ENCODE peak calls at places on chromosome 2, in six cellular contexts. One of them, this sample, is unnamed.

GRCh38 chr2:11777066-11777782 is 30.8 kb downstream of the LPIN1 start:
- DNase-seq in H9: no peak
- DNase-seq in neuronal stem cell: no peak
- DNase-seq in mesendoderm: peak; percentile 31
- DNase-seq in IMR-90: no peak
- DNase-seq in H1: no peak
- DNase-seq in this sample: peak; percentile 29

GRCh38 chr2:134261398-134262131 is 7.7 kb downstream of the MGAT5 start:
- DNase-seq in H9: no peak
- DNase-seq in neuronal stem cell: no peak
- DNase-seq in mesendoderm: peak; percentile 71
- DNase-seq in IMR-90: no peak
- DNase-seq in H1: no peak
- DNase-seq in this sample: peak; percentile 76

GRCh38 chr2:227939271-227940027 is 68.0 kb downstream of the DAW1 start:
- DNase-seq in H9: peak; percentile 64
- DNase-seq in neuronal stem cell: peak; percentile 67
- DNase-seq in mesendoderm: peak; percentile 71
- DNase-seq in IMR-90: peak; percentile 15
- DNase-seq in H1: peak; percentile 50
- DNase-seq in this sample: peak; percentile 13

GRCh38 chr2:213934560-213934959 is 476.3 kb upstream of the VWC2L start:
- DNase-seq in H9: no peak
- DNase-seq in neuronal stem cell: no peak
- DNase-seq in mesendoderm: peak; percentile 35
- DNase-seq in IMR-90: peak; percentile 2
- DNase-seq in H1: no peak
- DNase-seq in this sample: peak; percentile 10

GRCh38 chr2:102284611-102285010 is 26.8 kb upstream of the IL1RL1 start:
- DNase-seq in H9: no peak
- DNase-seq in neuronal stem cell: no peak
- DNase-seq in mesendoderm: no peak
- DNase-seq in IMR-90: no peak
- DNase-seq in H1: no peak
- DNase-seq in this sample: no peak

GRCh38 chr2:29014811-29015414 is 33.8 kb downstream of the TOGARAM2 start:
- DNase-seq in H9: no peak
- DNase-seq in neuronal stem cell: no peak
- DNase-seq in mesendoderm: no peak
- DNase-seq in IMR-90: peak; percentile 57
- DNase-seq in H1: no peak
- DNase-seq in this sample: no peak

GRCh38 chr2:44753552-44754285 is 187.8 kb upstream of the SIX3 start:
- DNase-seq in H9: no peak
- DNase-seq in neuronal stem cell: no peak
- DNase-seq in mesendoderm: no peak
- DNase-seq in IMR-90: no peak
- DNase-seq in H1: no peak
- DNase-seq in this sample: peak; percentile 77

GRCh38 chr2:31401580-31401979 is 13.0 kb downstream of the XDH start:
- DNase-seq in H9: peak; percentile 60
- DNase-seq in neuronal stem cell: no peak
- DNase-seq in mesendoderm: peak; percentile 97
- DNase-seq in IMR-90: peak; percentile 96
- DNase-seq in H1: no peak
- DNase-seq in this sample: peak; percentile 91

GRCh38 chr2:136919682-136920081 is 154.3 kb downstream of the THSD7B start:
- DNase-seq in H9: no peak
- DNase-seq in neuronal stem cell: no peak
- DNase-seq in mesendoderm: no peak
- DNase-seq in IMR-90: no peak
- DNase-seq in H1: no peak
- DNase-seq in this sample: no peak

GRCh38 chr2:173749315-173749714 is 215.9 kb downstream of the SP3 start:
- DNase-seq in H9: no peak
- DNase-seq in neuronal stem cell: no peak
- DNase-seq in mesendoderm: no peak
- DNase-seq in IMR-90: peak; percentile 54
- DNase-seq in H1: no peak
- DNase-seq in this sample: peak; percentile 29

GRCh38 chr2:89844221-89844943 is 1152.9 kb downstream of the RPIA start:
- DNase-seq in H9: no peak
- DNase-seq in neuronal stem cell: no peak
- DNase-seq in mesendoderm: no peak
- DNase-seq in IMR-90: no peak
- DNase-seq in H1: no peak
- DNase-seq in this sample: no peak

GRCh38 chr2:56248965-56249742 is 65.4 kb downstream of the CCDC85A start:
- DNase-seq in H9: no peak
- DNase-seq in neuronal stem cell: no peak
- DNase-seq in mesendoderm: no peak
- DNase-seq in IMR-90: no peak
- DNase-seq in H1: no peak
- DNase-seq in this sample: peak; percentile 34

GRCh38 chr2:174787485-174788205 is 23.4 kb upstream of the CHRNA1 start:
- DNase-seq in H9: peak; percentile 93
- DNase-seq in neuronal stem cell: no peak
- DNase-seq in mesendoderm: peak; percentile 94
- DNase-seq in IMR-90: peak; percentile 100
- DNase-seq in H1: peak; percentile 70
- DNase-seq in this sample: peak; percentile 97

GRCh38 chr2:3620834-3621233 is 25.9 kb downstream of the COLEC11 start:
- DNase-seq in H9: no peak
- DNase-seq in neuronal stem cell: no peak
- DNase-seq in mesendoderm: no peak
- DNase-seq in IMR-90: peak; percentile 24
- DNase-seq in H1: no peak
- DNase-seq in this sample: peak; percentile 64

GRCh38 chr2:219525533-219526232 is 11.4 kb downstream of the ASIC4 start:
- DNase-seq in H9: no peak
- DNase-seq in neuronal stem cell: no peak
- DNase-seq in mesendoderm: peak; percentile 95
- DNase-seq in IMR-90: no peak
- DNase-seq in H1: no peak
- DNase-seq in this sample: no peak

GRCh38 chr2:235666240-235666781 is 172.5 kb downstream of the AGAP1 start:
- DNase-seq in H9: peak; percentile 65
- DNase-seq in neuronal stem cell: peak; percentile 88
- DNase-seq in mesendoderm: peak; percentile 93
- DNase-seq in IMR-90: peak; percentile 90
- DNase-seq in H1: peak; percentile 64
- DNase-seq in this sample: peak; percentile 91

GRCh38 chr2:33215299-33215698 is 261.1 kb upstream of the RASGRP3 start:
- DNase-seq in H9: no peak
- DNase-seq in neuronal stem cell: no peak
- DNase-seq in mesendoderm: no peak
- DNase-seq in IMR-90: peak; percentile 96
- DNase-seq in H1: no peak
- DNase-seq in this sample: peak; percentile 72

GRCh38 chr2:72032481-72033041 is 115.1 kb downstream of the CYP26B1 start:
- DNase-seq in H9: no peak
- DNase-seq in neuronal stem cell: no peak
- DNase-seq in mesendoderm: no peak
- DNase-seq in IMR-90: no peak
- DNase-seq in H1: peak; percentile 40
- DNase-seq in this sample: no peak

GRCh38 chr2:25920326-25920725 is 42.0 kb upstream of the ASXL2 start:
- DNase-seq in H9: no peak
- DNase-seq in neuronal stem cell: no peak
- DNase-seq in mesendoderm: no peak
- DNase-seq in IMR-90: peak; percentile 87
- DNase-seq in H1: no peak
- DNase-seq in this sample: peak; percentile 89

GRCh38 chr2:37871453-37872191 is 53.5 kb upstream of the RMDN2 start:
- DNase-seq in H9: no peak
- DNase-seq in neuronal stem cell: no peak
- DNase-seq in mesendoderm: no peak
- DNase-seq in IMR-90: peak; percentile 81
- DNase-seq in H1: no peak
- DNase-seq in this sample: peak; percentile 91

GRCh38 chr2:22355816-22356433 is 1029.1 kb upstream of the KLHL29 start:
- DNase-seq in H9: peak; percentile 73
- DNase-seq in neuronal stem cell: peak; percentile 69
- DNase-seq in mesendoderm: peak; percentile 75
- DNase-seq in IMR-90: peak; percentile 4
- DNase-seq in H1: peak; percentile 92
- DNase-seq in this sample: peak; percentile 14

GRCh38 chr2:149037851-149038250 is 648 bp upstream of the LYPD6B start:
- DNase-seq in H9: peak; percentile 56
- DNase-seq in neuronal stem cell: no peak
- DNase-seq in mesendoderm: no peak
- DNase-seq in IMR-90: no peak
- DNase-seq in H1: no peak
- DNase-seq in this sample: no peak

GRCh38 chr2:169623224-169623623 is 39.1 kb downstream of the PPIG start:
- DNase-seq in H9: no peak
- DNase-seq in neuronal stem cell: no peak
- DNase-seq in mesendoderm: no peak
- DNase-seq in IMR-90: no peak
- DNase-seq in H1: no peak
- DNase-seq in this sample: no peak

GRCh38 chr2:242098445-242099128 is 229.1 kb downstream of the RTP5 start:
- DNase-seq in H9: no peak
- DNase-seq in neuronal stem cell: no peak
- DNase-seq in mesendoderm: no peak
- DNase-seq in IMR-90: peak; percentile 53
- DNase-seq in H1: no peak
- DNase-seq in this sample: no peak

GRCh38 chr2:230866704-230867561 is 2.2 kb downstream of the ITM2C start:
- DNase-seq in H9: no peak
- DNase-seq in neuronal stem cell: no peak
- DNase-seq in mesendoderm: no peak
- DNase-seq in IMR-90: peak; percentile 20
- DNase-seq in H1: peak; percentile 45
- DNase-seq in this sample: peak; percentile 26

GRCh38 chr2:83017366-83018090 is 1441.6 kb downstream of the SUCLG1 start:
- DNase-seq in H9: no peak
- DNase-seq in neuronal stem cell: no peak
- DNase-seq in mesendoderm: no peak
- DNase-seq in IMR-90: no peak
- DNase-seq in H1: no peak
- DNase-seq in this sample: no peak

GRCh38 chr2:46169452-46169851 is 127.8 kb upstream of the EPAS1 start:
- DNase-seq in H9: no peak
- DNase-seq in neuronal stem cell: no peak
- DNase-seq in mesendoderm: no peak
- DNase-seq in IMR-90: no peak
- DNase-seq in H1: no peak
- DNase-seq in this sample: no peak

GRCh38 chr2:46170011-46170410 is 127.2 kb upstream of the EPAS1 start:
- DNase-seq in H9: no peak
- DNase-seq in neuronal stem cell: no peak
- DNase-seq in mesendoderm: no peak
- DNase-seq in IMR-90: no peak
- DNase-seq in H1: no peak
- DNase-seq in this sample: no peak

GRCh38 chr2:46165916-46166315 is 131.3 kb upstream of the EPAS1 start:
- DNase-seq in H9: no peak
- DNase-seq in neuronal stem cell: no peak
- DNase-seq in mesendoderm: no peak
- DNase-seq in IMR-90: no peak
- DNase-seq in H1: no peak
- DNase-seq in this sample: no peak

GRCh38 chr2:46167924-46168323 is 129.3 kb upstream of the EPAS1 start:
- DNase-seq in H9: no peak
- DNase-seq in neuronal stem cell: no peak
- DNase-seq in mesendoderm: peak; percentile 31
- DNase-seq in IMR-90: no peak
- DNase-seq in H1: no peak
- DNase-seq in this sample: no peak

GRCh38 chr2:46167406-46167805 is 129.8 kb upstream of the EPAS1 start:
- DNase-seq in H9: no peak
- DNase-seq in neuronal stem cell: no peak
- DNase-seq in mesendoderm: no peak
- DNase-seq in IMR-90: no peak
- DNase-seq in H1: no peak
- DNase-seq in this sample: no peak
- H2AK5ac ChIP-seq in H9: no peak overlapping the region
- H2AK5ac ChIP-seq in neuronal stem cell: no peak overlapping the region
- H2AK5ac ChIP-seq in mesendoderm: no peak overlapping the region
- H2AK5ac ChIP-seq in IMR-90: peak overlapping the region; percentile 83
- H2AK5ac ChIP-seq in H1: no peak overlapping the region
- H2AK5ac ChIP-seq in this sample: peak overlapping the region; percentile 40

GRCh38 chr2:1819396-1819795 is 75.1 kb upstream of the PXDN start:
- DNase-seq in H9: no peak
- DNase-seq in neuronal stem cell: no peak
- DNase-seq in mesendoderm: no peak
- DNase-seq in IMR-90: no peak
- DNase-seq in H1: no peak
- DNase-seq in this sample: no peak
- H2AK5ac ChIP-seq in H9: no peak overlapping the region
- H2AK5ac ChIP-seq in neuronal stem cell: no peak overlapping the region
- H2AK5ac ChIP-seq in mesendoderm: no peak overlapping the region
- H2AK5ac ChIP-seq in IMR-90: peak overlapping the region; percentile 92
- H2AK5ac ChIP-seq in H1: no peak overlapping the region
- H2AK5ac ChIP-seq in this sample: no peak overlapping the region

GRCh38 chr2:20611077-20611843 is 39.6 kb downstream of the HS1BP3 start:
- DNase-seq in H9: no peak
- DNase-seq in neuronal stem cell: no peak
- DNase-seq in mesendoderm: peak; percentile 75
- DNase-seq in IMR-90: peak; percentile 97
- DNase-seq in H1: no peak
- DNase-seq in this sample: peak; percentile 100

GRCh38 chr2:20609995-20610357 is 40.9 kb downstream of the HS1BP3 start:
- DNase-seq in H9: no peak
- DNase-seq in neuronal stem cell: no peak
- DNase-seq in mesendoderm: no peak
- DNase-seq in IMR-90: no peak
- DNase-seq in H1: no peak
- DNase-seq in this sample: no peak

GRCh38 chr2:20612835-20613341 is 38.0 kb downstream of the HS1BP3 start:
- DNase-seq in H9: no peak
- DNase-seq in neuronal stem cell: no peak
- DNase-seq in mesendoderm: no peak
- DNase-seq in IMR-90: no peak
- DNase-seq in H1: no peak
- DNase-seq in this sample: no peak

GRCh38 chr2:20613342-20613916 is 37.5 kb downstream of the HS1BP3 start:
- DNase-seq in H9: no peak
- DNase-seq in neuronal stem cell: no peak
- DNase-seq in mesendoderm: no peak
- DNase-seq in IMR-90: no peak
- DNase-seq in H1: no peak
- DNase-seq in this sample: no peak

GRCh38 chr2:20611844-20612356 is 39.0 kb downstream of the HS1BP3 start:
- DNase-seq in H9: no peak
- DNase-seq in neuronal stem cell: no peak
- DNase-seq in mesendoderm: no peak
- DNase-seq in IMR-90: no peak
- DNase-seq in H1: no peak
- DNase-seq in this sample: no peak
- H2AK5ac ChIP-seq in H9: no peak overlapping the region
- H2AK5ac ChIP-seq in neuronal stem cell: no peak overlapping the region
- H2AK5ac ChIP-seq in mesendoderm: no peak overlapping the region
- H2AK5ac ChIP-seq in IMR-90: peak overlapping the region; percentile 51
- H2AK5ac ChIP-seq in H1: no peak overlapping the region
- H2AK5ac ChIP-seq in this sample: peak overlapping the region; percentile 21

GRCh38 chr2:130165293-130166016 is 15.9 kb downstream of the SMPD4 start:
- DNase-seq in H9: no peak
- DNase-seq in neuronal stem cell: no peak
- DNase-seq in mesendoderm: no peak
- DNase-seq in IMR-90: no peak
- DNase-seq in H1: no peak
- DNase-seq in this sample: no peak

GRCh38 chr2:130169896-130170295 is 11.5 kb downstream of the SMPD4 start:
- DNase-seq in H9: no peak
- DNase-seq in neuronal stem cell: no peak
- DNase-seq in mesendoderm: no peak
- DNase-seq in IMR-90: no peak
- DNase-seq in H1: no peak
- DNase-seq in this sample: no peak
- H2AK5ac ChIP-seq in H9: no peak overlapping the region
- H2AK5ac ChIP-seq in neuronal stem cell: no peak overlapping the region
- H2AK5ac ChIP-seq in mesendoderm: no peak overlapping the region
- H2AK5ac ChIP-seq in IMR-90: no peak overlapping the region
- H2AK5ac ChIP-seq in H1: no peak overlapping the region
- H2AK5ac ChIP-seq in this sample: no peak overlapping the region